ENCODE peak calls at places on chromosomes 7 and 10, in seven cellular contexts. A, Y, G, K, S, Z and D are unnamed samples.

GRCh38 chr10:98128802-98129201 is 5.7 kb upstream of the R3HCC1L start:
- DNase-seq in Z (no peak), G (no peak), Y (no peak), S (no peak), A (no peak), K (no peak), D (no peak)

GRCh38 chr7:133545613-133546012 is 292.7 kb downstream of the EXOC4 start:
- DNase-seq in K (no peak), S (no peak), Y (no peak), Z (no peak), G (peak), A (no peak), D (no peak)

GRCh38 chr10:130958981-130959751 is 352.4 kb downstream of the TCERG1L start:
- DNase-seq in Z (no peak), S (no peak), K (no peak), A (no peak), G (no peak), Y (no peak), D (no peak)

GRCh38 chr10:72283131-72283530 is 9.4 kb downstream of the DDIT4 start:
- DNase-seq in S (no peak), G (no peak), Z (no peak), Y (no peak), A (no peak), K (no peak), D (no peak)

GRCh38 chr10:29181936-29182335 is 106.9 kb upstream of the LYZL1 start:
- DNase-seq in S (no peak), A (no peak), G (no peak), K (no peak), Z (no peak), Y (no peak), D (no peak)

GRCh38 chr10:121608669-121609190 is 10.5 kb upstream of the FGFR2 start:
- DNase-seq in Z (no peak), K (peak), Y (no peak), G (peak), S (peak), A (peak), D (peak)

GRCh38 chr7:115097175-115097671 is 175.3 kb downstream of the MDFIC start:
- DNase-seq in A (no peak), Y (peak), G (peak), S (no peak), Z (no peak), K (no peak), D (no peak)

GRCh38 chr10:68284597-68284996 is 47.3 kb upstream of the HNRNPH3 start:
- DNase-seq in Z (no peak), S (no peak), K (no peak), Y (no peak), A (no peak), G (no peak), D (no peak)

GRCh38 chr10:97850446-97850845 is 803 bp downstream of the GOLGA7B start:
- DNase-seq in Y (no peak), Z (no peak), G (no peak), S (no peak), A (no peak), K (no peak), D (no peak)

GRCh38 chr10:86646933-86647332 is 7.4 kb upstream of the OPN4 start:
- DNase-seq in G (no peak), Z (no peak), K (no peak), A (no peak), S (no peak), Y (no peak), D (no peak)

GRCh38 chr10:126064512-126064911 is 168.1 kb downstream of the FANK1 start:
- DNase-seq in G (no peak), Y (no peak), S (no peak), Z (no peak), A (no peak), K (no peak), D (no peak)

GRCh38 chr10:68543004-68543918 is 15.9 kb upstream of the SLC25A16 start:
- DNase-seq in G (peak), A (no peak), K (peak), Z (no peak), S (peak), Y (no peak), D (no peak)

GRCh38 chr10:51141015-51141414 is 66.7 kb downstream of the PRKG1 start:
- DNase-seq in S (no peak), Z (no peak), A (no peak), Y (no peak), G (no peak), K (no peak), D (no peak)

GRCh38 chr7:1742555-1743303 is 72.7 kb downstream of the ELFN1 start:
- DNase-seq in K (peak), G (no peak), Y (no peak), Z (peak), S (no peak), A (no peak), D (peak)

DNA sequence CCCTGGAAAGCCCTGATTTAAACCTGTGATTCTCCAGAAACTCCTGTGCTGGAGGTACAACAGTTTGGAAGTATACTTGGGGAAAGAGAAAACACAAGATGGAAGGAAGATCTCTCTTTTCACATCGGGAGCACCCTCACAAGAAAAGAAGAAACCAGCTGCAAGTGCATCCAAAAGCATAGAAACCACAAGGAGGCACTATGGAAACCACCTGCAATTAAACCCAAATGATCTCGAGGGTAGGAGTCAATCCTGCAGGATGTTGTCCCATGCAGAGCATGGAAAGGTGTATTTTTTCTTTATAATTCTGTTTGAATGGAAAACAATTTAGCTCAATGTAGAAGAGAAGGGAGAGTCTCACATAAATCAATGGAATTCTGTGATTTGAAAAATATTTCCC is 210.5 kb downstream of the TWIST1 start:
- DNase-seq in K (no peak), Y (no peak), Z (no peak), G (no peak), S (no peak), A (no peak), D (no peak)
- TF ChIP-seq CTCF in K (no peak), Y (peak), Z (no peak), G (no peak), S (no peak), A (no peak), D (no peak)

DNA sequence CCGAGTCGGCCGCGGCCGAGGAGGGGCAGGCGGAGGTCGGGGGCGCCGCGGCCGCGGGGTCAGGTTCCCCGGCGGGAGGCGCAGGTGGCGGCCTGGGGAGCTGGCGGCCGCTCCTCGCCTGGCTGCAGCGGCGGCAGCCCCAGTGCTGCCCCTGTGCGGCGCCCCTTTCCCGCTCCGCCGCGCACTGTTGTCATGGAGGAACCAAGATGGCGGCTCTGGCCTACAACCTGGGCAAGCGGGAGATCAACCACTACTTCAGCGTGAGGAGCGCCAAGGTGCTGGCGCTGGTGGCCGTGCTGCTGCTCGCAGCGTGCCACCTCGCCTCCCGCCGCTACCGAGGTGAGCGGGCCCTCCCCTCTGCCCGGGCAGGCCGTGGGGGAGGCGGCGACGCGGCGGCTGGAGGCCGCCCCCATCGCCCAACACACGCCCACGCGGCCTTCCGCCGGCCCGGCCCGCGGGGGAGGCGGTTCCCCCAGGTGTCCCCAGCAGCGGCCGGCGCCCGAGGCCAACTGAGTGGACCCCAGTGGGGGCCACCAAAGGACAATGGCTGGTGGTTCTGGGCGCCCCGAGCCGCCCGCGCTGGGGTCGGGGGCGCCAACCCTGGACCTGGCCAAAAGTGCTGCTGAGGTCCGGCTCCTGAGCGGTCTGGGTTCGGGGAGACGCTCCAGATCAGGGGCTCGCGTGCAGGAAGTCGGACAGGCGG is 421 bp downstream of the CASD1 start:
- DNase-seq in A (peak), Y (no peak), S (peak), K (peak), G (peak), Z (peak), D (peak)
- TF ChIP-seq CTCF in A (no peak), Y (peak), S (peak), K (peak), G (no peak), Z (no peak), D (peak)

GRCh38 chr10:100100651-100101525 is 19.2 kb upstream of the CPN1 start:
- DNase-seq in Z (no peak), S (peak), Y (peak), A (no peak), K (no peak), G (peak), D (peak)
- TF ChIP-seq CTCF in Z (no peak), S (peak), Y (no peak), A (no peak), K (peak), G (peak), D (peak)

GRCh38 chr7:99576251-99576650 is 17.8 kb downstream of the ZNF655 start:
- DNase-seq in S (no peak), Z (no peak), G (no peak), K (no peak), Y (no peak), A (no peak), D (no peak)

GRCh38 chr7:99579281-99579955 is 18.6 kb upstream of the TMEM225B start:
- DNase-seq in K (no peak), Z (no peak), G (no peak), S (no peak), Y (no peak), A (no peak), D (no peak)

DNA sequence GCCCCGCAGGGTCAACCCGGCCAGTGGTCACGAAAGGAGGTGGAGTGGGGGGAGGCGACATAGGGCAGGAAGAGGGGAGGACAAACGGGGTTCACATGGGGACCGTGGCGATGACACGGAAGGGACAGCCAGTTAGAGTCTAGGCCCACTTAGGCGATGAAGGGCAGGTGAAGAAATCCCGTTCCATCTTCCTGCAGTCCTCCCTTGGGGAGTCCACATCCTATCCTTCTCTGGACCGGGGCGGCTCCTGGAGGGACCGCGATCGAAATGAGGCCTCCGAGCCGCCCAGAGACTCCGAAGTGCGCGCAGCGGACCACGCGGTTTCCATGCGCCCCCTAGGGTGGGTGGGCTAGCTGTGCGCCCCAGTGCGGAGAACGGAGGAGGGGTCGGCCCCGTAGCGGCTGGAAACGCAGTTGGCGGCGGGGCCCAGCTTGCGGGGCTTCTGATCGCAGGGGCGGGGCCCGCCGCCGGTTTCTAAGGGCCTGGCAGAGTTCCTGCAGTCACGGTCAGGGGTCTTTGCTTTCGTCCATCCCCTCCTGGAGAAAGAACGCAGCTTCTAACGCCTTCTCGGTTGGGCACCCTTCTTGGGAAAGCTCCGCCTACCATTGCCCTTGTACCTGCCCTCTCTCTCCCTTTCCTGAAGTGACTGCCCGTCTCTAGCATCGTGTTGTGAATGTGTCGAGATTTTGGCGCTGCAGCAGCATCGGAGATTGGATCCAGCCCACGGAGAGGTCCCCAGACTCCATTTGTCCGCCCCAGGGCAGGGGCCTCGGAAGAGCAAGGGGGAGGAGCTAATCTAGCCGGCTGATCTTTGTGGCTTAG is 17.9 kb upstream of the TMEM225B start:
- DNase-seq in Z (peak), K (no peak), S (no peak), Y (no peak), G (no peak), A (peak), D (no peak)
- TF ChIP-seq CTCF in Z (no peak), K (peak), S (peak), Y (peak), G (no peak), A (peak), D (peak)

GRCh38 chr7:23474829-23475578 is 4.7 kb upstream of the IGF2BP3 start:
- DNase-seq in A (no peak), Y (no peak), K (no peak), G (peak), S (no peak), Z (no peak), D (no peak)
- TF ChIP-seq CTCF in A (no peak), Y (no peak), K (no peak), G (no peak), S (no peak), Z (no peak), D (no peak)

GRCh38 chr7:40907286-40907685 is 772.5 kb downstream of the SUGCT start:
- DNase-seq in K (no peak), G (no peak), S (no peak), Y (no peak), A (no peak), Z (no peak), D (no peak)
- TF ChIP-seq CTCF in K (no peak), G (no peak), S (no peak), Y (no peak), A (no peak), Z (no peak), D (no peak)

GRCh38 chr7:32117837-32118236 is 47.6 kb upstream of the PDE1C start:
- DNase-seq in K (no peak), Z (no peak), Y (no peak), G (no peak), S (no peak), A (no peak), D (no peak)
- TF ChIP-seq CTCF in K (no peak), Z (no peak), Y (no peak), G (no peak), S (no peak), A (no peak), D (no peak)

GRCh38 chr10:106655606-106656005 is 508.9 kb downstream of the SORCS1 start:
- DNase-seq in S (no peak), K (no peak), A (no peak), Z (no peak), Y (no peak), G (no peak), D (no peak)
- TF ChIP-seq CTCF in S (no peak), K (no peak), A (no peak), Z (no peak), Y (no peak), G (no peak), D (no peak)